ENCODE peak calls at places on chromosomes 11 and 22, in five cellular contexts. Q, Z, N, F and T are unnamed samples.
A peak's percentile ranks its signal among the peaks of the same experiment; 100 is the strongest.

GRCh38 chr11:28009383-28009782 is 98.6 kb downstream of the KIF18A start:
- DNase-seq in Q (no peak), Z (no peak), N (peak; percentile 73), F (no peak), T (no peak)

GRCh38 chr11:10693509-10694071 is at the start of gene IRAG1:
- DNase-seq in Q (peak; percentile 40), Z (peak; percentile 70), N (peak; percentile 72), F (no peak), T (peak; percentile 52)

GRCh38 chr22:35705141-35705540 is 12.5 kb upstream of the APOL5 start:
- DNase-seq in Q (no peak), Z (no peak), N (peak; percentile 84), F (no peak), T (peak; percentile 85)

GRCh38 chr11:126277780-126278179 is 5.1 kb upstream of the TIRAP start:
- DNase-seq in Q (no peak), Z (no peak), N (no peak), F (no peak), T (no peak)

GRCh38 chr11:117767071-117767470 is 29.9 kb downstream of the DSCAML1 start:
- DNase-seq in Q (no peak), Z (no peak), N (no peak), F (no peak), T (no peak)

GRCh38 chr11:96155627-96156378 is 187.2 kb downstream of the MAML2 start:
- DNase-seq in Q (peak; percentile 79), Z (peak; percentile 85), N (peak; percentile 98), F (peak; percentile 76), T (peak; percentile 99)

GRCh38 chr11:34512810-34513673 is 552 bp downstream of the ELF5 start:
- DNase-seq in Q (peak; percentile 43), Z (no peak), N (peak; percentile 33), F (peak; percentile 74), T (peak; percentile 58)

GRCh38 chr11:12741671-12742216 is 67.5 kb downstream of the TEAD1 start:
- DNase-seq in Q (no peak), Z (no peak), N (no peak), F (no peak), T (no peak)

GRCh38 chr11:19679952-19680823 is 32.4 kb upstream of the NAV2 start:
- DNase-seq in Q (peak; percentile 91), Z (peak; percentile 94), N (peak; percentile 98), F (peak; percentile 79), T (peak; percentile 98)

GRCh38 chr11:44601471-44602370 is 36.3 kb downstream of the CD82 start:
- DNase-seq in Q (no peak), Z (no peak), N (no peak), F (peak; percentile 90), T (no peak)

GRCh38 chr11:17695454-17696441 is 23.6 kb upstream of the MYOD1 start:
- DNase-seq in Q (no peak), Z (no peak), N (no peak), F (no peak), T (no peak)

GRCh38 chr11:118699508-118700220 is 20.2 kb upstream of the TREH start:
- DNase-seq in Q (no peak), Z (no peak), N (no peak), F (peak; percentile 76), T (no peak)

GRCh38 chr22:24423519-24424000 is 3.8 kb upstream of the ADORA2A start:
- DNase-seq in Q (peak; percentile 66), Z (no peak), N (no peak), F (peak; percentile 73), T (no peak)

GRCh38 chr11:2294340-2295290 is 7.1 kb downstream of the C11orf21 start:
- DNase-seq in Q (no peak), Z (peak; percentile 51), N (no peak), F (peak; percentile 40), T (no peak)

DNA sequence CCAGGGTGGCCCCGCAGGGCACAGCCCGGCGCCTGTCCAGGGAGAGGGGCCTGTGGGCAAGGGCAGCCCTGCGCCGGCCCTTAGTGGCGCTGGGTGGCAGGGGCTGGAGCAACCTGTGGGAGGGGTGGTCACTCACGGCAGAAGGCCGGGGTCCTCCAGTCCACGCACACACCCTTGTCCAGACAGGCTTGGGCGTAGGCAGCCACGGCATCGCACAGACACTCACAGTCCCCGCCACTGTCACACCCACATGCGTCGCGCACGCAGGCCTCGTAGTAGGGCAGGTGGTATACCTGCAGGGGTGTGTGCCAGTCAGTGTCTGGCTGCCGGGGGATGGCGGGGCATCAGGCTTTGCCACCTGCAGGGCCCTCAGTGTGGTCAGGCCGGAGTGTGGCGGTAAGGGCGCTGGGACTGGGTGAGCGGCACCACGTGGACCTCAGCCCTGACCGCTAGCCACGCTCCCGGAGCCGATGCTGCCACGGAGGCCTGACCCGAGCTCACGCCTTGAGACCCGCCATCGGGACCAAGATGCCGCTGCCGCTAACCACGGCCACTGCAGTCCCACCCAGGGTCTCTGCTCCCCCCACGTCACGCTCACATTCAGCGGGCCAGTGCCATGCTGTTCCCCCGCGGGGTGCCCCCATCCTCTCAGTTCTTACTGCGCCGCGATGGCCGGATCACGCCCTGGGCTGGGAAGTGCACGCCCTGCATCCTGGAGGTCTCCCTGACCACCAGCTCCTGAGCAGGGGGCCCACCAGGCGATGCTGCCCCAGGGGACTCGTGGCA is 12.5 kb downstream of the MUC6 start:
- DNase-seq in Q (no peak), Z (no peak), N (no peak), F (no peak), T (no peak)
- H3K4me3 ChIP-seq in Q (no peak overlapping the region), Z (no peak overlapping the region), N (no peak overlapping the region), F (no peak overlapping the region), T (no peak overlapping the region)

GRCh38 chr11:62147545-62147944 is 23.7 kb downstream of the INCENP start:
- DNase-seq in Q (no peak), Z (peak; percentile 54), N (no peak), F (peak; percentile 32), T (no peak)
- TF ChIP-seq CTCF in Q (no peak), Z (no peak), N (no peak), F (no peak), T (peak; percentile 17)

GRCh38 chr11:121928597-121929580 is 187.1 kb downstream of the BLID start:
- DNase-seq in Q (no peak), Z (no peak), N (no peak), F (no peak), T (no peak)
- H3K27ac ChIP-seq in Q (no peak overlapping the region), Z (no peak overlapping the region), N (no peak overlapping the region), F (no peak overlapping the region), T (no peak overlapping the region)

DNA sequence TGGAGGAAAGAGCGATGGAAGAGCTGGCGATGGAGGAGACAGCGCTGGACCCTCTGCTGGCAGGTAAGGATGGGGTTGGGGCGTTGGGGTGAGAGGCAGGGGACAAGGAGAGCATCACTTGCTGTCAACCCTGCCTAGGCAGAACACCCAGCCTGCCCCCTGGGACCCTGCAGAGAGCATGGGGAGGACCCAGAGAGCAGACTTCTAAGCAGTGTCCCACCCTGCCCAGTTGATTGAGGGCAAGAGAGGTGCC is 111.6 kb upstream of the ANO1 start:
- DNase-seq in Q (no peak), Z (no peak), N (no peak), F (no peak), T (no peak)
- H3K4me3 ChIP-seq in Q (no peak overlapping the region), Z (no peak overlapping the region), N (no peak overlapping the region), F (no peak overlapping the region), T (no peak overlapping the region)

GRCh38 chr22:19707347-19708322 is 6.7 kb upstream of the SEPTIN5 start:
- DNase-seq in Q (peak; percentile 11), Z (peak; percentile 62), N (no peak), F (no peak), T (no peak)

GRCh38 chr22:19704355-19705015 is 9.8 kb upstream of the SEPTIN5 start:
- DNase-seq in Q (no peak), Z (no peak), N (no peak), F (peak; percentile 44), T (no peak)

GRCh38 chr22:19703869-19704268 is 10.4 kb upstream of the SEPTIN5 start:
- DNase-seq in Q (no peak), Z (no peak), N (no peak), F (peak; percentile 46), T (no peak)

GRCh38 chr22:19706661-19707151 is 7.6 kb upstream of the SEPTIN5 start:
- DNase-seq in Q (no peak), Z (peak; percentile 15), N (no peak), F (no peak), T (no peak)

DNA sequence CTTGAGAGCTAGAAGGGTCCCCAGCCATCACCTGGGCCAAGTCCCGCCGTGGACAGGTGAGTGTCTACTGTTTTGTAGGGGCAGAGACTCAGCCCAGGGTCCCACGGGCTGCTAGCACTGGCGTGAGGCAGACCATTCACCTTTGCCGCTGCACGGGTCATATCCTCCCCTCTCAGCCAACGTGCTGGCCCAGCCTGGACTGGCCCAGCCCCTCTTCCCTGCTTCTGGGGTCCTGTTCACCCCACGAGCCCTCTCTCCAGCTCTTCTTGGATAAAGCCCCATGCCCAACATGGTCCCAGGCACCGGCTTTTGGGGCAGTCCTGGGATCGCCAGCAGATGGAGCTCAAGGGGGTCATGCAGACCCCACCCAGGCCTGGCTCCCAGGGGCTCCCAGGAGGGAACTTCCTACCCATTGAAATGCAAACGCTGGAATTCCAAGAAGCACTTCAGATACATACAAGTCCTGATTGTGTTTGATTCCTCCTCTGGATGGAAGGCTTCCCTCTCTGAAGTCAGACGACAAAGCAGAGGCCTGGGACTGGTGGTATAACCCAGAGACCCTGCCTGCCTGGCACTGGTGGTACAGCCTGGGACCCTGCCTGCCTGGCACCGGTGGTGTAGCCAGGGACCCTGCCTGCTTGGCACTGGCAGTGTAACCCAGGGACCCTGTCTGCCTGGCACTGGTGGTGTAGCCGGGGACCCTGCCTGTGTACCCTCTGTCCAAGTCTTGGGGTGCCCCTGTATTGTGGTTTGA is 8.9 kb upstream of the SEPTIN5 start:
- DNase-seq in Q (no peak), Z (no peak), N (no peak), F (peak; percentile 23), T (no peak)
- TF ChIP-seq CTCF in Q (no peak), Z (no peak), N (no peak), F (no peak), T (peak; percentile 31)

DNA sequence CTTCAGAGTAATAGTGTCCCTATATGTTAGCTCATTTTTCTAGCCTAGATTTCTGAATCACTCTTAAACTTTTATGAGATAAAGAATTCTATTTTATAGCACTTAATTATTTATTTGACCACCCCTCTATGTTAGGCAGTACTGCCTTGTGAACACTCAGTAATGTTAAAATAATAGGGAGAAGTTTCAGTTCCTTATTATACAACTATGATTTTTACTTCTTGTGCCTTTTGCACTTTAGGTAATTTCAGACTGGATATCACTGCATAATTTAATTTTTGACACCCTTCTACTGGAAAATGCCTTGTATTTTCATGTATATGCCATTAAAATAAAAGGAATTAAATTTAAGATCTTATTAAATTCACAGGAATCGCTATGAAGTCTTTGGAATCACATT is 3.1 kb downstream of the BCO2 start:
- DNase-seq in Q (no peak), Z (no peak), N (no peak), F (no peak), T (no peak)
- H3K27ac ChIP-seq in Q (no peak overlapping the region), Z (no peak overlapping the region), N (no peak overlapping the region), F (no peak overlapping the region), T (no peak overlapping the region)

DNA sequence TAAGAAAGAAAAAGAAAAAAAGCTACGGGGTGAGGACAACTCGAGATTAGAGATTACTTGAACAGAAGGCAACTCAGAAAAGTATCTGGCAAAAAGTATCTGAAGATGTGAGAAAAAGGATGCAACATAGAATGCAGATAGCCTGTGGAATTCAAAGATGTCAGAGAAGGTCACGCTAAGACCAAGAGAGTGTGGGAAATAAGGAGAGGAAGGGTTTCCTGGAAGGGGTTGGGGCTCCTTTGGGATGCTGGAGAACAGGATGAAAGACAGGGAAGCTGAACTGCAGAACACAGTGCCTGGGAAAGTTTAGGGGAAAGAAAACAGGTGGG is 1.2 kb downstream of the GUCY1A2 start:
- DNase-seq in Q (no peak), Z (no peak), N (no peak), F (no peak), T (no peak)
- H3K4me3 ChIP-seq in Q (peak overlapping the region; percentile 64), Z (peak overlapping the region; percentile 59), N (peak overlapping the region; percentile 54), F (no peak overlapping the region), T (peak overlapping the region; percentile 52)